ENCODE peak calls at places on chromosomes 16 and 17, in seven cellular contexts. One of them, this sample, is unnamed.

GRCh38 chr16:27318399-27319256 is 4.9 kb downstream of the IL4R start:
- DNase-seq in HFF-Myc: no peak
- DNase-seq in dorsolateral prefrontal cortex: no peak
- DNase-seq in breast epithelium: peak; percentile 34
- DNase-seq in coronary artery: peak; percentile 84
- DNase-seq in fibroblast of mammary gland: no peak
- DNase-seq in choroid plexus epithelial cell: peak; percentile 94
- DNase-seq in this sample: peak; percentile 70

GRCh38 chr17:8464941-8465340 is 29.3 kb downstream of the NDEL1 start:
- DNase-seq in HFF-Myc: no peak
- DNase-seq in dorsolateral prefrontal cortex: no peak
- DNase-seq in breast epithelium: no peak
- DNase-seq in coronary artery: no peak
- DNase-seq in fibroblast of mammary gland: no peak
- DNase-seq in choroid plexus epithelial cell: no peak
- DNase-seq in this sample: no peak

GRCh38 chr16:90022209-90023077 is 3.2 kb upstream of the DBNDD1 start:
- DNase-seq in HFF-Myc: peak; percentile 53
- DNase-seq in dorsolateral prefrontal cortex: peak; percentile 96
- DNase-seq in breast epithelium: peak; percentile 81
- DNase-seq in coronary artery: peak; percentile 91
- DNase-seq in fibroblast of mammary gland: peak; percentile 82
- DNase-seq in choroid plexus epithelial cell: peak; percentile 85
- DNase-seq in this sample: peak; percentile 82

GRCh38 chr17:41678411-41678906 is 10.2 kb upstream of the EIF1 start:
- DNase-seq in HFF-Myc: no peak
- DNase-seq in dorsolateral prefrontal cortex: no peak
- DNase-seq in breast epithelium: no peak
- DNase-seq in coronary artery: peak; percentile 43
- DNase-seq in fibroblast of mammary gland: no peak
- DNase-seq in choroid plexus epithelial cell: peak; percentile 23
- DNase-seq in this sample: peak; percentile 29

GRCh38 chr17:55158439-55158838 is 106.3 kb upstream of the HLF start:
- DNase-seq in HFF-Myc: no peak
- DNase-seq in dorsolateral prefrontal cortex: no peak
- DNase-seq in breast epithelium: no peak
- DNase-seq in coronary artery: no peak
- DNase-seq in fibroblast of mammary gland: no peak
- DNase-seq in choroid plexus epithelial cell: no peak
- DNase-seq in this sample: no peak

GRCh38 chr16:50011707-50012106 is 13.3 kb upstream of the CNEP1R1 start:
- DNase-seq in HFF-Myc: no peak
- DNase-seq in dorsolateral prefrontal cortex: no peak
- DNase-seq in breast epithelium: no peak
- DNase-seq in coronary artery: no peak
- DNase-seq in fibroblast of mammary gland: peak; percentile 23
- DNase-seq in choroid plexus epithelial cell: peak; percentile 38
- DNase-seq in this sample: no peak

GRCh38 chr16:48366165-48367093 is 18.8 kb downstream of the SIAH1 start:
- DNase-seq in HFF-Myc: no peak
- DNase-seq in dorsolateral prefrontal cortex: no peak
- DNase-seq in breast epithelium: peak; percentile 48
- DNase-seq in coronary artery: no peak
- DNase-seq in fibroblast of mammary gland: peak; percentile 92
- DNase-seq in choroid plexus epithelial cell: peak; percentile 92
- DNase-seq in this sample: peak; percentile 91

GRCh38 chr16:25052530-25052929 is 37.4 kb upstream of the ARHGAP17 start:
- DNase-seq in HFF-Myc: no peak
- DNase-seq in dorsolateral prefrontal cortex: no peak
- DNase-seq in breast epithelium: no peak
- DNase-seq in coronary artery: no peak
- DNase-seq in fibroblast of mammary gland: no peak
- DNase-seq in choroid plexus epithelial cell: no peak
- DNase-seq in this sample: no peak

GRCh38 chr16:9033125-9033830 is 58.2 kb upstream of the HAPSTR1 start:
- DNase-seq in HFF-Myc: no peak
- DNase-seq in dorsolateral prefrontal cortex: no peak
- DNase-seq in breast epithelium: no peak
- DNase-seq in coronary artery: no peak
- DNase-seq in fibroblast of mammary gland: peak; percentile 78
- DNase-seq in choroid plexus epithelial cell: peak; percentile 85
- DNase-seq in this sample: peak; percentile 64

GRCh38 chr17:16449121-16449570 is 33.8 kb downstream of the TRPV2 start:
- DNase-seq in HFF-Myc: no peak
- DNase-seq in dorsolateral prefrontal cortex: no peak
- DNase-seq in breast epithelium: no peak
- DNase-seq in coronary artery: no peak
- DNase-seq in fibroblast of mammary gland: peak; percentile 81
- DNase-seq in choroid plexus epithelial cell: peak; percentile 55
- DNase-seq in this sample: peak; percentile 68

GRCh38 chr17:79002796-79003593 is 6.6 kb downstream of the CANT1 start:
- DNase-seq in HFF-Myc: no peak
- DNase-seq in dorsolateral prefrontal cortex: peak; percentile 34
- DNase-seq in breast epithelium: no peak
- DNase-seq in coronary artery: no peak
- DNase-seq in fibroblast of mammary gland: no peak
- DNase-seq in choroid plexus epithelial cell: no peak
- DNase-seq in this sample: no peak

GRCh38 chr16:66610111-66610820 is 5.8 kb downstream of the CMTM3 start:
- DNase-seq in HFF-Myc: no peak
- DNase-seq in dorsolateral prefrontal cortex: no peak
- DNase-seq in breast epithelium: no peak
- DNase-seq in coronary artery: no peak
- DNase-seq in fibroblast of mammary gland: no peak
- DNase-seq in choroid plexus epithelial cell: no peak
- DNase-seq in this sample: no peak

GRCh38 chr17:28335959-28336871 is 654 bp downstream of the TNFAIP1 start:
- DNase-seq in HFF-Myc: peak; percentile 59
- DNase-seq in dorsolateral prefrontal cortex: no peak
- DNase-seq in breast epithelium: peak; percentile 76
- DNase-seq in coronary artery: no peak
- DNase-seq in fibroblast of mammary gland: peak; percentile 79
- DNase-seq in choroid plexus epithelial cell: peak; percentile 90
- DNase-seq in this sample: peak; percentile 91

GRCh38 chr16:58409316-58409973 is 17.2 kb downstream of the GINS3 start:
- DNase-seq in HFF-Myc: no peak
- DNase-seq in dorsolateral prefrontal cortex: no peak
- DNase-seq in breast epithelium: peak; percentile 71
- DNase-seq in coronary artery: no peak
- DNase-seq in fibroblast of mammary gland: peak; percentile 71
- DNase-seq in choroid plexus epithelial cell: peak; percentile 42
- DNase-seq in this sample: peak; percentile 81

GRCh38 chr17:35568561-35568960 is 7.9 kb upstream of the SLFN14 start:
- DNase-seq in HFF-Myc: no peak
- DNase-seq in dorsolateral prefrontal cortex: no peak
- DNase-seq in breast epithelium: no peak
- DNase-seq in coronary artery: no peak
- DNase-seq in fibroblast of mammary gland: peak; percentile 73
- DNase-seq in choroid plexus epithelial cell: peak; percentile 70
- DNase-seq in this sample: no peak

GRCh38 chr17:35569405-35569804 is 8.8 kb upstream of the SLFN14 start:
- DNase-seq in HFF-Myc: no peak
- DNase-seq in dorsolateral prefrontal cortex: no peak
- DNase-seq in breast epithelium: no peak
- DNase-seq in coronary artery: no peak
- DNase-seq in fibroblast of mammary gland: no peak
- DNase-seq in choroid plexus epithelial cell: no peak
- DNase-seq in this sample: no peak

GRCh38 chr17:35566955-35567354 is 6.3 kb upstream of the SLFN14 start:
- DNase-seq in HFF-Myc: no peak
- DNase-seq in dorsolateral prefrontal cortex: no peak
- DNase-seq in breast epithelium: no peak
- DNase-seq in coronary artery: no peak
- DNase-seq in fibroblast of mammary gland: no peak
- DNase-seq in choroid plexus epithelial cell: no peak
- DNase-seq in this sample: no peak
- H3K4me3 ChIP-seq in HFF-Myc: peak overlapping the region; percentile 97
- H3K4me3 ChIP-seq in dorsolateral prefrontal cortex: no peak overlapping the region
- H3K4me3 ChIP-seq in breast epithelium: peak overlapping the region; percentile 72
- H3K4me3 ChIP-seq in coronary artery: peak overlapping the region; percentile 79
- H3K4me3 ChIP-seq in fibroblast of mammary gland: no peak overlapping the region
- H3K4me3 ChIP-seq in choroid plexus epithelial cell: no peak overlapping the region
- H3K4me3 ChIP-seq in this sample: no peak overlapping the region

GRCh38 chr16:70380919-70381603 is 34.4 kb downstream of the DDX19A start:
- DNase-seq in HFF-Myc: peak; percentile 95
- DNase-seq in dorsolateral prefrontal cortex: peak; percentile 98
- DNase-seq in breast epithelium: peak; percentile 98
- DNase-seq in coronary artery: peak; percentile 97
- DNase-seq in fibroblast of mammary gland: peak; percentile 94
- DNase-seq in choroid plexus epithelial cell: peak; percentile 98
- DNase-seq in this sample: peak; percentile 97
- TF ChIP-seq CTCF in HFF-Myc: peak; percentile 33
- TF ChIP-seq CTCF in dorsolateral prefrontal cortex: peak; percentile 45
- TF ChIP-seq CTCF in breast epithelium: no peak
- TF ChIP-seq CTCF in coronary artery: no peak
- TF ChIP-seq CTCF in fibroblast of mammary gland: peak; percentile 21
- TF ChIP-seq CTCF in choroid plexus epithelial cell: peak; percentile 52
- TF ChIP-seq CTCF in this sample: peak; percentile 33

GRCh38 chr16:88783391-88784073 is 1.5 kb downstream of the PIEZO1 start:
- DNase-seq in HFF-Myc: no peak
- DNase-seq in dorsolateral prefrontal cortex: peak; percentile 71
- DNase-seq in breast epithelium: no peak
- DNase-seq in coronary artery: no peak
- DNase-seq in fibroblast of mammary gland: no peak
- DNase-seq in choroid plexus epithelial cell: peak; percentile 35
- DNase-seq in this sample: no peak

GRCh38 chr16:88784856-88785105 is 239 bp downstream of the PIEZO1 start:
- DNase-seq in HFF-Myc: no peak
- DNase-seq in dorsolateral prefrontal cortex: no peak
- DNase-seq in breast epithelium: no peak
- DNase-seq in coronary artery: no peak
- DNase-seq in fibroblast of mammary gland: no peak
- DNase-seq in choroid plexus epithelial cell: no peak
- DNase-seq in this sample: no peak

GRCh38 chr16:88785106-88785924 is at the start of gene PIEZO1:
- DNase-seq in HFF-Myc: no peak
- DNase-seq in dorsolateral prefrontal cortex: peak; percentile 80
- DNase-seq in breast epithelium: no peak
- DNase-seq in coronary artery: no peak
- DNase-seq in fibroblast of mammary gland: no peak
- DNase-seq in choroid plexus epithelial cell: peak; percentile 66
- DNase-seq in this sample: no peak

GRCh38 chr16:88782454-88783390 is 2.3 kb downstream of the PIEZO1 start:
- DNase-seq in HFF-Myc: no peak
- DNase-seq in dorsolateral prefrontal cortex: no peak
- DNase-seq in breast epithelium: no peak
- DNase-seq in coronary artery: no peak
- DNase-seq in fibroblast of mammary gland: peak; percentile 84
- DNase-seq in choroid plexus epithelial cell: peak; percentile 39
- DNase-seq in this sample: peak; percentile 64

GRCh38 chr16:88784074-88784855 is 755 bp downstream of the PIEZO1 start:
- DNase-seq in HFF-Myc: no peak
- DNase-seq in dorsolateral prefrontal cortex: no peak
- DNase-seq in breast epithelium: peak; percentile 77
- DNase-seq in coronary artery: peak; percentile 87
- DNase-seq in fibroblast of mammary gland: peak; percentile 72
- DNase-seq in choroid plexus epithelial cell: peak; percentile 74
- DNase-seq in this sample: peak; percentile 72
- H3K4me3 ChIP-seq in HFF-Myc: peak overlapping the region; percentile 79
- H3K4me3 ChIP-seq in dorsolateral prefrontal cortex: peak overlapping the region; percentile 64
- H3K4me3 ChIP-seq in breast epithelium: peak overlapping the region; percentile 84
- H3K4me3 ChIP-seq in coronary artery: peak overlapping the region; percentile 96
- H3K4me3 ChIP-seq in fibroblast of mammary gland: peak overlapping the region; percentile 70
- H3K4me3 ChIP-seq in choroid plexus epithelial cell: peak overlapping the region; percentile 65
- H3K4me3 ChIP-seq in this sample: peak overlapping the region; percentile 61

DNA sequence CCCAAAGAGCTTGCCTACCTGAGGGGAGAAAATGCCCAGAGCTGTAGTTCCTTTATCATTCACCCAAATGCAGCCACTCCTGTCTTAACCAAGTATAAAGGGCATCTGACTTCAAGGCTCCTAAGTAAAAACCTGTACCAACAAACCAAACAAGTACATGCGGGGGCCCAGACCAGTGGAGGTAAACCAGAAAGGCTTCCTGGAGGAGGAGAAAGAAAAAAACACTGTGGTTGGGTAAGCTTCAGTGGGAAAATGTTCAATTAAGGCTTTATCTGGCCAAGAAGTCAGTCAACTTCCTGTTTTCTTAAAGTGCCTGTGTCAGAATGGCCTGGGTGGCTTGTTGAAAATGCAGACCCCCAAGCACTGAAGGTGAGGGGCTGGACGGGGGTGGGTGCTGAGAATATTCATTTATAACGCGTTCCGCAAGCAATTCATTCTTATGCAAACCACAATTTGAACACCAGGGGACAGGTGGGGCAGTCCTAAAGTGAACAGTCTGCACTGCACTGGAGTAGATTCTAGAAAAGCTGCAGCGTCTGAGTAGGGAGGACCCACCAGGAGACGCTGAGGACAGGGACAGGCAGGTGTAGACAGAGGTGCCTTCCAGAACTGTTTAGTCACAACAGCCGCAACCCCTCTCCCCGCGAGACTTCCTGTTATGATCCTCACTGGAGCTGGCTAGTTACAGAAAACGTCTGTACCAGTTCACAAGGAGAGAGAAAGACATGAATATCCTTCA is 467.1 kb downstream of the SOX9 start:
- DNase-seq in HFF-Myc: no peak
- DNase-seq in dorsolateral prefrontal cortex: no peak
- DNase-seq in breast epithelium: no peak
- DNase-seq in coronary artery: no peak
- DNase-seq in fibroblast of mammary gland: no peak
- DNase-seq in choroid plexus epithelial cell: peak; percentile 68
- DNase-seq in this sample: peak; percentile 59
- TF ChIP-seq CTCF in HFF-Myc: no peak
- TF ChIP-seq CTCF in dorsolateral prefrontal cortex: no peak
- TF ChIP-seq CTCF in breast epithelium: no peak
- TF ChIP-seq CTCF in coronary artery: no peak
- TF ChIP-seq CTCF in fibroblast of mammary gland: no peak
- TF ChIP-seq CTCF in choroid plexus epithelial cell: peak; percentile 44
- TF ChIP-seq CTCF in this sample: peak; percentile 23

This sample was measured in astrocyte of the spinal cord.